ENCODE peak calls at places on chromosome 12, in four cellular contexts. T, O, Z and M are unnamed samples.

GRCh38 chr12:40156031-40156764 is 50.3 kb upstream of the SLC2A13 start:
- DNase-seq in T (no peak), O (no peak), Z (no peak), M (no peak)

GRCh38 chr12:119384340-119384739 is 49.8 kb downstream of the CCDC60 start:
- DNase-seq in T (no peak), O (no peak), Z (no peak), M (no peak)

GRCh38 chr12:66398931-66399625 is 96.8 kb downstream of the HELB start:
- DNase-seq in T (no peak), O (no peak), Z (peak; percentile 21), M (no peak)

GRCh38 chr12:67460388-67460787 is 188.2 kb upstream of the DYRK2 start:
- DNase-seq in T (no peak), O (no peak), Z (no peak), M (no peak)

GRCh38 chr12:105359840-105360239 is 29.3 kb downstream of the C12orf75 start:
- DNase-seq in T (no peak), O (no peak), Z (peak; percentile 26), M (no peak)

GRCh38 chr12:91211869-91212268 is 29.3 kb upstream of the DCN start:
- DNase-seq in T (peak; percentile 81), O (no peak), Z (no peak), M (no peak)

GRCh38 chr12:103994235-103994634 is 28.6 kb downstream of the TDG start:
- DNase-seq in T (no peak), O (no peak), Z (no peak), M (no peak)

GRCh38 chr12:83843531-83843930 is 1069.1 kb downstream of the SLC6A15 start:
- DNase-seq in T (peak; percentile 32), O (no peak), Z (peak; percentile 89), M (no peak)

GRCh38 chr12:26374934-26375333 is 179.6 kb downstream of the SSPN start:
- DNase-seq in T (no peak), O (no peak), Z (peak; percentile 50), M (peak; percentile 72)

GRCh38 chr12:103851127-103851526 is 10.1 kb upstream of the NT5DC3 start:
- DNase-seq in T (no peak), O (no peak), Z (peak; percentile 60), M (no peak)

GRCh38 chr12:64665506-64665905 is 55.2 kb downstream of the RASSF3 start:
- DNase-seq in T (no peak), O (no peak), Z (peak; percentile 39), M (no peak)

GRCh38 chr12:23564454-23564853 is 385.0 kb downstream of the SOX5 start:
- DNase-seq in T (no peak), O (peak; percentile 64), Z (no peak), M (no peak)

GRCh38 chr12:91577586-91578539 is 395.2 kb upstream of the DCN start:
- DNase-seq in T (peak; percentile 46), O (no peak), Z (peak; percentile 54), M (no peak)

GRCh38 chr12:41407240-41407799 is 219.2 kb downstream of the PDZRN4 start:
- DNase-seq in T (no peak), O (no peak), Z (no peak), M (no peak)

GRCh38 chr12:105843989-105844768 is 294.6 kb downstream of the NUAK1 start:
- DNase-seq in T (peak; percentile 89), O (no peak), Z (peak; percentile 61), M (no peak)

GRCh38 chr12:124620606-124621295 is 53.3 kb upstream of the NCOR2 start:
- DNase-seq in T (peak; percentile 79), O (peak; percentile 24), Z (no peak), M (no peak)

GRCh38 chr12:70444903-70445302 is 78.8 kb downstream of the KCNMB4 start:
- DNase-seq in T (no peak), O (no peak), Z (peak; percentile 28), M (no peak)

GRCh38 chr12:108309674-108310312 is 29.3 kb downstream of the CMKLR1 start:
- DNase-seq in T (no peak), O (no peak), Z (no peak), M (no peak)

GRCh38 chr12:49909826-49910225 is 6.1 kb upstream of the FAIM2 start:
- DNase-seq in T (no peak), O (no peak), Z (peak; percentile 55), M (peak; percentile 63)

GRCh38 chr12:53603196-53603595 is 23.0 kb downstream of the ATF7 start:
- DNase-seq in T (peak; percentile 25), O (no peak), Z (no peak), M (no peak)

GRCh38 chr12:4282892-4283511 is 9.4 kb downstream of the CCND2 start:
- DNase-seq in T (no peak), O (no peak), Z (no peak), M (no peak)
- TF ChIP-seq CTCF in T (no peak), O (peak; percentile 19), Z (no peak), M (no peak)

DNA sequence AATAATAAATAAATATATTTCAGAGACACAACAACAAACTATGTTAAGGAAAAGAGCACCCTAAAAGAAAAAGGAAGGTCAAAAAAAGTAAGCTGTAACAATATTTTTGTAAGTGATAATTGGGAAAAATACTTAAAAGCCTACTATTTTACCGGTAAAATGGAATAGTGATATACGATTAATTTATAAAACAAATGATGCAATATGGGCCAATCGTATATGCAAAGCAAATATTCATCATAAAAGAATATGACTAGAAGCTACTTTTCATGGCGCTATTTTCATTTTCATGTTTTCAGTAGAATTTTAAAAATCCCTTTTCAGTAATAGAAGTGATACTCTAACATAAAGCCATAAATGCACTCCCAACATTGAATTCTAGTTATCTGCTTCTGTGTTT is 131.0 kb upstream of the AMIGO2 start:
- DNase-seq in T (no peak), O (no peak), Z (no peak), M (no peak)
- H3K4me3 ChIP-seq in T (no peak overlapping the region), O (no peak overlapping the region), Z (no peak overlapping the region), M (no peak overlapping the region)

GRCh38 chr12:18250313-18250916 is 10.9 kb upstream of the PIK3C2G start:
- DNase-seq in T (peak; percentile 78), O (peak; percentile 20), Z (peak; percentile 87), M (peak; percentile 22)
- TF ChIP-seq CTCF in T (peak; percentile 85), O (peak; percentile 45), Z (peak; percentile 66), M (peak; percentile 65)

GRCh38 chr12:54658306-54659264 is 10.4 kb upstream of the DCD start:
- DNase-seq in T (peak; percentile 15), O (peak; percentile 64), Z (peak; percentile 48), M (no peak)
- H3K4me3 ChIP-seq in T (no peak overlapping the region), O (no peak overlapping the region), Z (no peak overlapping the region), M (no peak overlapping the region)

DNA sequence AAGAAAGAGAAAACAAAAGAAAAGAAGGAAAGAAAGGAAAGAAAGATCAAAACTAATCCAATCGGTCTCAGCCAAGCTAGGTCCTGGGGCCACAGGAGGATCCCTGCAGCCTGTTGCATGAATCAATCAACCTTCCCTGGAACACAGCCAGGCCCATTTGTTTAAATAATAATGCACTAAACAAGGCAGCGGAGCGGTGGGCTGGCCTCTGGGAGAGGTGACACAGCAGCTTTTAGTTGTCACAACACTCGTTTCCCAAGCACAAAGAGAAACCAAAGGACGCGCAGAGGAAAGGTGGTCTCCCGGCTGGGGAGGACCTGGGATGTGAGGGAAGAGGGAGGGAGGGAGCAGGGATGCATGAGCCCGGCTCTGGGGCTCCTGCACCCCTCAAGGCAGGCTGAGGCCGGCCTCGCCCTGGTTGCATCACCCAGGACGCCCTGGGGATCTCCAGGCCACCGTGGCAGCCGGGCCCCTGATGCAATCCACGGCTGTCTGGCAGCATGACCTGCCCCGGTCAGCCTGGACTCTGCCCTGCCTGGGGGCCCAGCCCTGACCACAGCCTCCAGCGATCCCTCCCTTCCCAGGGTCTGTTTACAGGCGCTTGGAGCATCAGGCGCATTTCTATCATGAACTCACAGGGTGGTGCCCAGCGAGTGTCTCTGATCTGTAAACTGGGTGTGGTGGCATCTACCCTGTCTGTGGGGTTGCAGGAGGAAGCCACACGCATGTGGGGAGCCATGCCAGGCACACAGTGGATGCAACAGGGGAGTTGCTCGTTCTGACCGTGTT is 32.5 kb downstream of the MMP17 start:
- DNase-seq in T (peak; percentile 86), O (no peak), Z (peak; percentile 77), M (no peak)
- TF ChIP-seq CTCF in T (no peak), O (no peak), Z (no peak), M (no peak)

GRCh38 chr12:38053113-38053512 is 263.5 kb upstream of the ALG10B start:
- DNase-seq in T (no peak), O (no peak), Z (no peak), M (no peak)

GRCh38 chr12:38053655-38054464 is 262.7 kb upstream of the ALG10B start:
- DNase-seq in T (no peak), O (peak; percentile 64), Z (no peak), M (no peak)

DNA sequence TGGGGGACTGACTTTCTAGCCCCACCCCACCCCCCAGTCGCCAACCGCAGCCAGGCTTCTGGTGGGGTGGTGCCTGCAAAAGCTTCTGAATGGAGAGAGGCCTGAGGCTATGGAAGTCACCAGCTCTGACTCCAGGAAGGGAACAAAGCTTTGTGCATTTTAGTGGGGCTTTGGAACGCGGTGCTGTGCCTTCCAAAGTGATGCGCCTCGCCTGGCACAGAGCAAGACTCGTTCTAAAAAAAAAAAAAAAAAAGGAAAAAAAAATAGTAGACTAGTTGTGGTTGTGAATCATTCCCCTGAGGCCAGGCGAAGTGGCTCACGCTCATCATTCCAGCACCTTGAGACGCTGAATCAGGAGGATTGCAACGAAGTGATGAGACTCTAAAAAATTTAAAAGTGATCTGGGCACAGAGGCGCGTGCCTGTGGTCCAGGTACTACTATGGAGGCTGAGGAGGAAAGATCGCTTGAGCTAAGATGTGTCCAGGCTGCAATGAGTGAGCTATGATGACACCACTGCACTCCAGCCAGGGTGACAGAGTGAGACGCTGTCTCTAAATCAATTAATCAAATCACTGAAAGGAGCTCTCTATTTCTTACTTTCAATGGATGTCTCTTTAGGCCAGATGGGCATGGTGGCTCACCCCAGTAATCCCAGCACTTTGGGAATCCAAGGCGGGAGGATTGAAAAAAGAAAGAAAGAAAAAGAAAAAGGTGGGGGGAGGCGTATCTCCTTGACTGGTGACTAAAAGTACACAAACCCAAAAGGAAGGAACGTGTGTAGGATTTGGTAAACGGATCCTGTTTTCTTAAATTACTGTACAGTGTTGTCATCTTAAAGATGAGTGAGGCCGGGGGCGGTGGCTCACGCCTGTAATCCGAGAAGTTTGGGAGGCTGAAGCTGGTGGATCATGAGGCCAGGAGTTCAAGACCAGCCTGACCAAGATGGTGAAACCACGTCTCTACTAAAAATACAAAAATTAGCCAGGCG is 259.6 kb upstream of the ALG10B start:
- DNase-seq in T (no peak), O (no peak), Z (no peak), M (no peak)
- H3K4me3 ChIP-seq in T (no peak overlapping the region), O (no peak overlapping the region), Z (no peak overlapping the region), M (no peak overlapping the region)